ENCODE peak calls at places on chromosomes 11 and 22, in nine cellular contexts. U, A, H, X, G, J, E, I and C are unnamed samples.

GRCh38 chr11:130379276-130379675 is 49.1 kb downstream of the ADAMTS8 start:
- DNase-seq in I (no peak), J (no peak), X (no peak), G (no peak), U (no peak), E (no peak), A (no peak), H (no peak), C (no peak)

GRCh38 chr11:126334665-126335462 is 20.6 kb upstream of the ST3GAL4 start:
- DNase-seq in X (no peak), E (peak; percentile 41), G (no peak), I (no peak), U (no peak), J (no peak), H (no peak), A (peak; percentile 65), C (no peak)

GRCh38 chr11:96464695-96465307 is 75.0 kb downstream of the JRKL start:
- DNase-seq in X (no peak), J (no peak), U (no peak), G (no peak), E (peak; percentile 90), I (no peak), H (peak; percentile 84), A (peak; percentile 77), C (no peak)

GRCh38 chr11:62694455-62695167 is 5.3 kb upstream of the LRRN4CL start:
- DNase-seq in U (peak; percentile 80), X (peak; percentile 85), I (peak; percentile 78), H (peak; percentile 91), J (peak; percentile 91), A (peak; percentile 93), E (peak; percentile 90), G (peak; percentile 86), C (peak; percentile 47)

GRCh38 chr22:46408568-46409506 is 73.3 kb downstream of the TRMU start:
- DNase-seq in A (no peak), H (no peak), U (no peak), G (no peak), I (no peak), E (no peak), X (no peak), J (no peak), C (no peak)

GRCh38 chr11:6925636-6926207 is 504 bp upstream of the ZNF215 start:
- DNase-seq in I (peak; percentile 11), U (no peak), A (peak; percentile 38), J (no peak), X (peak; percentile 52), G (no peak), H (peak; percentile 8), E (peak; percentile 20), C (no peak)

GRCh38 chr22:26259510-26259909 is 90.2 kb downstream of the SEZ6L start:
- DNase-seq in X (peak; percentile 70), J (no peak), E (peak; percentile 1), G (no peak), U (no peak), I (peak; percentile 68), H (no peak), A (peak; percentile 35), C (peak; percentile 55)

GRCh38 chr22:41782316-41782715 is 18.2 kb upstream of the CCDC134 start:
- DNase-seq in A (no peak), X (no peak), E (no peak), I (no peak), J (no peak), U (no peak), G (no peak), H (no peak), C (no peak)

GRCh38 chr11:111387318-111387863 is 8.3 kb upstream of the POU2AF1 start:
- DNase-seq in J (peak; percentile 79), U (no peak), X (no peak), G (peak; percentile 21), A (no peak), H (no peak), I (no peak), E (no peak), C (no peak)

DNA sequence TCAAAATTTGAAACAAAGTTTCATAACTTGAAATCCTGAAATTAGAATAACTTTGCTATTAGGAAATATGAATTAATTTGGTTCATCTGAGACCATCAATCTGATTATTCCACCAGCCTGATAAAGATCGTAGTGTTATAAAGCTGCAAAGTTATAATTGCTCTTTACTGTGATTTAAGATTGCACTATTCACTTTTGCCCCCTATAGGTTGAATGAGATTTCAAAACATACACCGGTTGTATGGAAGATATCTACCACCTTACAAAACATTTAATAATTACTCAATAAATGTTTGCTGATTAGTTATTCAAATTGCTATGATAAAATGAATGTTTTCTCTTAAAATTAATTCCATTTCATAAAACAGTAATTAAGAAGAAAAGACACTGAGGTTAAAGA is 26.1 kb downstream of the APIP start:
- DNase-seq in I (no peak), H (peak; percentile 9), E (no peak), J (no peak), U (no peak), A (peak; percentile 46), G (no peak), X (no peak), C (no peak)
- TF ChIP-seq CTCF in I (no peak), H (peak; percentile 35), E (peak; percentile 43), J (no peak), U (no peak), A (peak; percentile 6), G (no peak), X (peak; percentile 45), C (peak; percentile 49)

DNA sequence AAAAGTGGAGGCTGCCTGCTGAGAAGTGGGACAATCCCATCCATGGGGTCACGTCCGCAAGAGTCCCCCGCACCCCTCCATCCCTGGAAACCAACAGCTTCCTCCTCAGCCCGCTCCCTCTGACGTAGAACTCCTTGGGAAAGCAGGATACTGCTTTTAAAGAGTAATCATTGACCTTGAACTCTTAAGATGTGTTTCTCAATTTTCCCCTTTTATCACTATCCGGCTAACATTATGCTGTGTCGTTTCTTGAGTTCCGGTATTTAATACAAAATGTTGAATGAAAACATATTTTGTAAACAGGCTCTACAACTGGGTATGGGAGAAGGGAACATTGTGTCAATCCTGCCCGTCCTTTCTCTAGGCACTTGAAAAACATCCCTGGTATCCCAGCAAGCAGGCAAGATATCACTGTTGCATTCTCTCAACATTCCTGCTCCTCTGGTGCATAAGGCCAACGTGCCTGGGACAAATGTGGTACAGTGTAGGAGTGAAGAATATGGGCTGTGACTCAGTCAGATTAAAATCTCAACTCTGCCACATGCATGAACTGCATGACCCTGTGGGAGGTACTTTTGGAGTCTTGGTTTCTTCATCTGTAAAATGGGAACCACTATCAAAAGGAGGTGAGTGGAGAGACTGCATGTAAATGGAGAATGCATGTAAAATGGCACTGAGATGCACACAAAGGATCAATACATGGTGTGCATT is 52.8 kb downstream of the WT1 start:
- DNase-seq in A (no peak), H (no peak), I (no peak), X (no peak), U (no peak), J (no peak), E (no peak), G (no peak), C (no peak)
- TF ChIP-seq CTCF in A (no peak), H (no peak), I (no peak), X (no peak), U (no peak), J (no peak), E (no peak), G (no peak), C (no peak)

GRCh38 chr11:236774-237767 is at the start of gene PSMD13:
- DNase-seq in E (peak; percentile 85), H (peak; percentile 73), X (peak; percentile 80), U (peak; percentile 90), A (peak; percentile 95), J (peak; percentile 90), I (peak; percentile 90), G (peak; percentile 88), C (peak; percentile 68)

GRCh38 chr11:240315-240714 is 3.5 kb downstream of the PSMD13 start:
- DNase-seq in G (no peak), J (peak; percentile 27), I (no peak), H (no peak), U (no peak), X (no peak), A (no peak), E (no peak), C (no peak)

GRCh38 chr11:235180-235997 is 753 bp downstream of the SIRT3 start:
- DNase-seq in G (no peak), E (peak; percentile 29), X (no peak), U (no peak), H (peak; percentile 34), J (peak; percentile 61), A (no peak), I (no peak), C (no peak)

GRCh38 chr11:232783-233565 is 3.2 kb downstream of the SIRT3 start:
- DNase-seq in X (no peak), E (no peak), H (no peak), G (no peak), A (no peak), J (peak; percentile 32), U (no peak), I (no peak), C (no peak)

GRCh38 chr11:235998-236773 is at the start of gene SIRT3:
- DNase-seq in A (peak; percentile 89), E (peak; percentile 82), U (peak; percentile 86), X (peak; percentile 87), G (peak; percentile 84), H (peak; percentile 67), J (peak; percentile 92), I (peak; percentile 79), C (peak; percentile 67)
- TF ChIP-seq CTCF in A (no peak), E (no peak), U (no peak), X (peak; percentile 34), G (no peak), H (peak; percentile 37), J (no peak), I (no peak), C (peak; percentile 39)

DNA sequence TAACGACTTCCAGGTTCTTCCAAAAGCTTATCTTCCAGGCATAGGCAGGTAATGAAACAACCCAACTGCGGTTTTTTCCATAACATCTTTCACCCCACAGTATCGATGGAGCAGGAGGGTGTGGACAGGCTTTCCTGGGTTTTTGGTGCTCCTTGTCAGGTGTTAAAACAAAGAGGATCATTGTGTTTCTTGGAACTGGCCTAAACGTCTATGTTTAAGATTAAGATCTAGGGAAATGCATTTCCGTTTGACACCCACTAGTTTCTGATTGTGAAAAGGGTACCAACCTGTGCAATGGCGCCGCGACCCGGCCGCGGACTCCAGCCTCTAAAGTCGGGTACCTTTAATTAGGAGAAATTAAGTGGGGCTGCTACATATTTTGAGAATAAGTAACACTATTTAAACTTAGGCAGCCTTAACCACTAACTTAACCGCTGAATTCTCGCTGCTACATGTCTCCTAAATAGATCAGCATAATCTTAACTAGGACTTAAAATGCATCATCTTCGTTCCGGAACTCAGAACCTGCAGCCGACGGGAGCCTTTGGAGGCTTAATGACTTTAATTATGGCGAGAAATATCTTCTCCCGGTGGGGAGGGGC is 31.5 kb downstream of the C22orf31 start:
- DNase-seq in A (peak; percentile 54), H (peak; percentile 25), U (no peak), E (peak; percentile 57), I (no peak), J (no peak), X (no peak), G (no peak), C (no peak)
- TF ChIP-seq CTCF in A (no peak), H (no peak), U (no peak), E (no peak), I (no peak), J (no peak), X (no peak), G (no peak), C (no peak)

DNA sequence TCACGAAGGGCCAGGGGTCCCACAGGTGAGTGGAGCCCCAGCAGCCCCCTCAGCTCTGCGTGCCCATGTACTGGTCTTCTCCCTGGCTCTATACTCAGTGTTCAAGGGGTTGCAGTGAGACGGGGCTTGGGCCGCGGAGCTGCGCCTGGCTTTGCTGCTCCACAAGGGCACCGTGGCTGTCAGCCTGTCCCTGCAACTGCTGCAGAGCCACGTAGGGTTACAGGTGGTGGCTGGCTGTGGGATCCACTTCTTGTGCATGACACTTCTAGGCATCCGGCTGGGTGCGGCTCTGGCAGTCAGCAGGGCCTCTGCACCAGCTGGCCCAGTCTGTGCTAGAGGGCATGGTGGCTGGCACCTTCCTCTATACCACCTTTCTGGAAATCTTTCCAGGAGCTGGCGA is 14.3 kb downstream of the MTFP1 start:
- DNase-seq in U (no peak), G (no peak), I (no peak), A (no peak), J (no peak), X (no peak), H (no peak), E (no peak), C (no peak)
- TF ChIP-seq CTCF in U (no peak), G (no peak), I (no peak), A (no peak), J (no peak), X (no peak), H (no peak), E (no peak), C (no peak)